ENCODE peak calls at places on chromosome X, in eight cellular contexts. G, E, S, D, L, V, A and J are unnamed samples.

GRCh38 chrX:150293311-150294013 is 69.7 kb upstream of the MAMLD1 start:
- DNase-seq in A (no peak), E (no peak), S (no peak), V (no peak), D (no peak), L (no peak), G (no peak), J (no peak)

GRCh38 chrX:106728337-106728736 is 1.8 kb downstream of the RNF128 start:
- DNase-seq in A (no peak), V (no peak), L (no peak), E (no peak), S (no peak), D (no peak), G (no peak), J (no peak)

GRCh38 chrX:44400588-44400987 is 57.1 kb upstream of the EFHC2 start:
- DNase-seq in D (no peak), S (no peak), E (no peak), G (no peak), A (peak; percentile 96), L (no peak), V (no peak), J (peak; percentile 85)

GRCh38 chrX:138345801-138346200 is 365.7 kb downstream of the FGF13 start:
- DNase-seq in V (no peak), E (no peak), A (no peak), D (no peak), L (no peak), S (no peak), G (no peak), J (no peak)

GRCh38 chrX:152822383-152823086 is 8.0 kb downstream of the CETN2 start:
- DNase-seq in G (no peak), V (no peak), A (peak; percentile 48), E (no peak), D (no peak), L (no peak), S (no peak), J (no peak)

GRCh38 chrX:78303086-78303485 is 24.3 kb downstream of the CYSLTR1 start:
- DNase-seq in D (no peak), G (no peak), A (no peak), L (no peak), S (no peak), E (no peak), V (no peak), J (no peak)

GRCh38 chrX:150544222-150544787 is 24.1 kb upstream of the MTM1 start:
- DNase-seq in E (no peak), G (peak; percentile 10), S (no peak), A (no peak), D (peak; percentile 41), V (no peak), L (peak; percentile 11), J (peak; percentile 43)

GRCh38 chrX:24410514-24411189 is 50.2 kb downstream of the SUPT20HL1 start:
- DNase-seq in A (no peak), D (no peak), G (no peak), E (no peak), V (no peak), S (no peak), L (no peak), J (no peak)

GRCh38 chrX:68146054-68146453 is 287.2 kb downstream of the OPHN1 start:
- DNase-seq in L (peak; percentile 27), G (peak; percentile 50), S (no peak), A (peak; percentile 62), E (no peak), V (no peak), D (no peak), J (peak; percentile 54)

GRCh38 chrX:138034136-138034535 is 468.2 kb downstream of the ZIC3 start:
- DNase-seq in L (peak; percentile 4), S (no peak), V (no peak), E (no peak), A (no peak), D (no peak), G (peak; percentile 20), J (no peak)

GRCh38 chrX:21725498-21725897 is 32.4 kb downstream of the SMPX start:
- DNase-seq in G (peak; percentile 31), D (no peak), L (peak; percentile 71), A (peak; percentile 60), S (no peak), E (no peak), V (no peak), J (peak; percentile 24)

GRCh38 chrX:103733017-103733416 is 22.3 kb downstream of the TMEM31 start:
- DNase-seq in L (no peak), G (no peak), S (no peak), A (no peak), V (no peak), E (no peak), D (no peak), J (no peak)

GRCh38 chrX:54711735-54712134 is 86.3 kb downstream of the ITIH6 start:
- DNase-seq in L (no peak), E (no peak), V (no peak), S (no peak), A (no peak), D (no peak), G (no peak), J (no peak)

GRCh38 chrX:2342281-2342688 is 158.5 kb downstream of the DHRSX start:
- DNase-seq in A (no peak), D (no peak), G (no peak), L (no peak), E (no peak), S (no peak), V (no peak), J (no peak)

GRCh38 chrX:51743179-51743957 is at the start of gene GSPT2:
- DNase-seq in L (peak; percentile 89), D (peak; percentile 68), A (peak; percentile 76), G (peak; percentile 41), V (no peak), S (peak; percentile 49), E (peak; percentile 24), J (peak; percentile 72)

GRCh38 chrX:82081027-82081426 is 879.1 kb downstream of the SH3BGRL start:
- DNase-seq in S (no peak), V (no peak), D (no peak), A (no peak), G (no peak), L (no peak), E (no peak), J (no peak)

GRCh38 chrX:32780109-32780508 is 431.2 kb downstream of the DMD start:
- DNase-seq in S (no peak), G (no peak), D (no peak), A (no peak), E (no peak), V (no peak), L (no peak), J (no peak)

GRCh38 chrX:151724563-151725337 is 8.9 kb downstream of the FATE1 start:
- DNase-seq in V (no peak), E (no peak), D (no peak), S (no peak), L (no peak), A (no peak), G (no peak), J (no peak)

GRCh38 chrX:45803383-45803921 is 602.8 kb upstream of the DIPK2B start:
- DNase-seq in G (peak; percentile 35), A (peak; percentile 94), S (no peak), L (no peak), E (no peak), V (peak; percentile 64), D (no peak), J (peak; percentile 95)

GRCh38 chrX:129932792-129933321 is 26.9 kb downstream of the UTP14A start:
- DNase-seq in E (no peak), G (no peak), D (peak; percentile 24), S (no peak), A (no peak), V (no peak), L (peak; percentile 65), J (no peak)

GRCh38 chrX:12174358-12174757 is 36.1 kb downstream of the FRMPD4 start:
- DNase-seq in V (no peak), E (no peak), S (no peak), G (no peak), D (no peak), L (no peak), A (peak; percentile 29), J (peak; percentile 58)

GRCh38 chrX:30831082-30831481 is 58.0 kb downstream of the TAB3 start:
- DNase-seq in V (no peak), S (no peak), L (no peak), G (no peak), D (no peak), E (no peak), A (no peak), J (no peak)

GRCh38 chrX:129617420-129617819 is 37.3 kb downstream of the APLN start:
- DNase-seq in G (no peak), D (no peak), E (no peak), L (peak; percentile 40), V (no peak), S (no peak), A (no peak), J (no peak)

GRCh38 chrX:47420264-47420663 is 49.9 kb downstream of the ZNF157 start:
- DNase-seq in S (no peak), G (no peak), E (no peak), L (no peak), D (no peak), V (no peak), A (no peak), J (no peak)

GRCh38 chrX:51641421-51642021 is 22.8 kb upstream of the CENPVL3 start:
- DNase-seq in S (no peak), A (peak; percentile 60), V (no peak), E (no peak), D (peak; percentile 44), G (peak; percentile 41), L (peak; percentile 63), J (peak; percentile 27)

GRCh38 chrX:70087857-70088256 is 25.6 kb downstream of the OTUD6A start:
- DNase-seq in E (no peak), L (peak; percentile 4), A (peak; percentile 40), G (no peak), D (no peak), V (no peak), S (no peak), J (peak; percentile 9)

GRCh38 chrX:67601771-67602170 is 58.0 kb downstream of the AR start:
- DNase-seq in D (no peak), V (no peak), S (no peak), A (no peak), G (no peak), E (no peak), L (no peak), J (peak; percentile 51)

GRCh38 chrX:127879585-127879984 is 172.6 kb downstream of the ACTRT1 start:
- DNase-seq in D (no peak), V (no peak), E (no peak), L (no peak), A (no peak), S (no peak), G (no peak), J (no peak)

GRCh38 chrX:45598841-45599240 is 398.2 kb upstream of the DIPK2B start:
- DNase-seq in D (no peak), A (peak; percentile 74), V (no peak), G (no peak), E (no peak), L (no peak), S (no peak), J (peak; percentile 75)

GRCh38 chrX:9578083-9578779 is 113.4 kb downstream of the TBL1X start:
- DNase-seq in E (no peak), D (no peak), A (peak; percentile 7), V (no peak), L (no peak), S (no peak), G (no peak), J (no peak)

GRCh38 chrX:68193786-68194185 is 239.5 kb downstream of the OPHN1 start:
- DNase-seq in S (no peak), A (no peak), D (no peak), G (no peak), V (no peak), L (peak; percentile 0), E (no peak), J (no peak)

GRCh38 chrX:140190441-140191108 is 225.3 kb upstream of the CXorf66 start:
- DNase-seq in D (no peak), V (no peak), S (no peak), A (no peak), G (no peak), E (no peak), L (no peak), J (no peak)

GRCh38 chrX:118614150-118614549 is 113.3 kb upstream of the IL13RA1 start:
- DNase-seq in D (peak; percentile 14), V (no peak), S (no peak), E (no peak), L (no peak), G (peak; percentile 50), A (no peak), J (no peak)

GRCh38 chrX:123219916-123220315 is 35.8 kb downstream of the GRIA3 start:
- DNase-seq in A (no peak), V (no peak), G (no peak), E (no peak), S (no peak), L (no peak), D (no peak), J (no peak)